ENCODE peak calls at places on chromosome 4, in five cellular contexts. X is endothelial cell, O is GM20000, T is HFF-Myc, Q is pancreas. J is an unnamed sample.

GRCh38 chr4:119268466-119268865 is 53.5 kb downstream of the FABP2 start:
- DNase-seq in X (no peak), O (no peak), T (no peak), Q (no peak), J (no peak)

GRCh38 chr4:132240094-132240493 is 909.0 kb upstream of the PCDH10 start:
- DNase-seq in X (no peak), O (no peak), T (no peak), Q (no peak), J (no peak)

GRCh38 chr4:57074753-57075152 is 35.4 kb downstream of the IGFBP7 start:
- DNase-seq in X (no peak), O (no peak), T (peak), Q (no peak), J (no peak)

GRCh38 chr4:68162196-68162595 is 32.5 kb upstream of the TMPRSS11F start:
- DNase-seq in X (no peak), O (no peak), T (no peak), Q (no peak), J (no peak)

GRCh38 chr4:95505149-95505548 is 43.6 kb downstream of the UNC5C start:
- DNase-seq in X (no peak), O (no peak), T (no peak), Q (no peak), J (no peak)

GRCh38 chr4:156198511-156198910 is 244.8 kb upstream of the CTSO start:
- DNase-seq in X (no peak), O (no peak), T (no peak), Q (no peak), J (no peak)

GRCh38 chr4:140092094-140092820 is 61.7 kb downstream of the MAML3 start:
- DNase-seq in X (peak), O (no peak), T (no peak), Q (peak), J (no peak)

GRCh38 chr4:158863296-158863695 is 94.5 kb downstream of the FNIP2 start:
- DNase-seq in X (no peak), O (no peak), T (no peak), Q (no peak), J (no peak)

GRCh38 chr4:103934178-103934789 is 214.5 kb upstream of the TACR3 start:
- DNase-seq in X (peak), O (peak), T (peak), Q (peak), J (no peak)

GRCh38 chr4:11605597-11605996 is 176.9 kb upstream of the HS3ST1 start:
- DNase-seq in X (no peak), O (no peak), T (no peak), Q (no peak), J (no peak)

DNA sequence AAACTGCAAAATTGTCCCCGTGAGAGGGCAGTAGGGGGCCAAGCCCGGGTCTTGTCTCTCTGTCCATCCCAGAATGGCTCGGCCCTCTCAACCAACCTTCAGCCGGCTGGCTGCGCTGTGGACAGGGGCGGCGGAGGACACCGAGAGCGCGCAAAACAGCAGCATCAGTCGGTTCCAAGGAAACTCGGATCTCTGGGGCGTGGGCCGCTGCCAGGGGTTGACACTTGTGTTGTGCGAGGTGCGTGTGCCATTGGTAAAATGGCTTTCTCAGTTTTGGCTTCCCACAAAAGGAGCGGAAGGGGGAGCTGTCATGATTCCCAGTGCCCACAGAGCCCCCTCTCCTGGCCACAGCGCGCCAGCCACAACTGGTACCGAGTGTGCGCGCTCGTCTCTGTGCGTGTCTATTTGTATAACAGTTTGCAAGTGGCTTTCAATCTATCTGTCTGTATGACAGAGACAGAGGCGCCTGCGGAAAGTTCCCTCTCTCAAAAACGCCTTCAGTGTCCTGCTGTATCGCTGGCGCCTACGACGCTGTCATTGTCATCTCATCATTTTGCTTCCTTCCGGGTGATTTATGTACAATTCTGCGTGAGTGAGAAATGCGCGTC is 1.9 kb downstream of the DKK2 start:
- DNase-seq in X (peak), O (no peak), T (no peak), Q (no peak), J (no peak)
- TF ChIP-seq CTCF in X (peak), O (no peak), T (peak), Q (no peak), J (no peak)

GRCh38 chr4:126404549-126404948 is 1089.8 kb downstream of the FAT4 start:
- DNase-seq in X (no peak), O (no peak), T (no peak), Q (no peak), J (no peak)

GRCh38 chr4:126411047-126411446 is 1096.3 kb downstream of the FAT4 start:
- DNase-seq in X (no peak), O (no peak), T (no peak), Q (no peak), J (no peak)

GRCh38 chr4:126405369-126405982 is 1090.7 kb downstream of the FAT4 start:
- DNase-seq in X (no peak), O (no peak), T (no peak), Q (no peak), J (no peak)
- TF ChIP-seq CTCF in X (peak), O (peak), T (peak), Q (no peak), J (no peak)

GRCh38 chr4:116180056-116180690 is 905.2 kb downstream of the TRAM1L1 start:
- DNase-seq in X (no peak), O (peak), T (no peak), Q (no peak), J (no peak)
- TF ChIP-seq CTCF in X (peak), O (peak), T (no peak), Q (peak), J (no peak)

DNA sequence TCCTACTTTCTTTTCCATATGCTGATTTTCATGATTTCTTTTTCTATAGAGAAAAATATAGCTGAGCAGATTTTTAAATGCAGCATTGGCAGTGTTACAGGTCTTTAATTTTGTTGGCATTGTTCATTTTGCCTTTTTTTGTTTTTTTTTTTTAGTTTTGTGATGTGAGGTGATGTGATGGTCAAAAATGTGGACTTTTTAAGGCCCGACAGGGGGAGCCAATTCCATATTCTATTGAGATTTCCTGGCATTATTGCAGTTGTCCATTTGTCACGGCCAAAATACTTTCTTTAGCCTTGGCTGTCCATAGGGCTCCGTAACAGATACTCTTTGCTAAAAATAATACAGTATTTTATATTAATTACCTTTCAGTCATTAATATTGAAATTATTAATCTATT is 47.8 kb downstream of the SLIT2 start:
- DNase-seq in X (peak), O (no peak), T (no peak), Q (no peak), J (no peak)
- TF ChIP-seq CTCF in X (peak), O (no peak), T (no peak), Q (no peak), J (no peak)

GRCh38 chr4:587671-588350 is 11.7 kb upstream of the TMEM271 start:
- DNase-seq in X (no peak), O (no peak), T (no peak), Q (no peak), J (no peak)
- TF ChIP-seq CTCF in X (no peak), O (no peak), T (no peak), Q (no peak), J (no peak)

GRCh38 chr4:3193531-3194203 is 55.3 kb upstream of the MSANTD1 start:
- DNase-seq in X (no peak), O (no peak), T (no peak), Q (no peak), J (no peak)
- TF ChIP-seq CTCF in X (no peak), O (no peak), T (no peak), Q (no peak), J (peak)